ENCODE peak calls at places on chromosomes 5 and 9, in four cellular contexts. L is H9, X is neuronal stem cell, Q is IMR-90. F is an unnamed sample.

GRCh38 chr9:32839013-32839442 is 55.7 kb downstream of the TMEM215 start:
- DNase-seq in L (no peak), X (no peak), Q (no peak), F (no peak)

GRCh38 chr9:19922476-19923118 is 133.8 kb upstream of the SLC24A2 start:
- DNase-seq in L (peak), X (peak), Q (peak), F (peak)

GRCh38 chr5:105371169-105371568 is 1808.6 kb upstream of the NUDT12 start:
- DNase-seq in L (no peak), X (no peak), Q (no peak), F (no peak)

GRCh38 chr5:40717281-40717680 is 37.6 kb downstream of the PTGER4 start:
- DNase-seq in L (no peak), X (no peak), Q (peak), F (peak)

GRCh38 chr9:6197330-6197729 is 18.3 kb upstream of the IL33 start:
- DNase-seq in L (peak), X (peak), Q (peak), F (no peak)

GRCh38 chr9:132943677-132944293 is 631 bp downstream of the TSC1 start:
- DNase-seq in L (no peak), X (no peak), Q (no peak), F (peak)

GRCh38 chr9:14983599-14983998 is 73.4 kb upstream of the FREM1 start:
- DNase-seq in L (no peak), X (no peak), Q (no peak), F (no peak)

GRCh38 chr9:110950041-110950645 is 88.1 kb downstream of the LPAR1 start:
- DNase-seq in L (no peak), X (no peak), Q (peak), F (no peak)

GRCh38 chr9:114216081-114216480 is 60.7 kb downstream of the COL27A1 start:
- DNase-seq in L (no peak), X (no peak), Q (peak), F (no peak)

GRCh38 chr5:107468286-107468685 is 202.5 kb downstream of the EFNA5 start:
- DNase-seq in L (no peak), X (no peak), Q (no peak), F (no peak)

GRCh38 chr9:115972802-115973201 is 180.8 kb upstream of the PAPPA start:
- DNase-seq in L (no peak), X (no peak), Q (no peak), F (no peak)

GRCh38 chr9:113503613-113504230 is 40.2 kb downstream of the RGS3 start:
- DNase-seq in L (no peak), X (no peak), Q (peak), F (no peak)

GRCh38 chr9:132411091-132411508 is 1.1 kb downstream of the CFAP77 start:
- DNase-seq in L (peak), X (peak), Q (peak), F (peak)

GRCh38 chr5:95925345-95925744 is 36.3 kb downstream of the ELL2 start:
- DNase-seq in L (no peak), X (no peak), Q (no peak), F (no peak)

GRCh38 chr9:85727500-85727899 is 14.3 kb downstream of the AGTPBP1 start:
- DNase-seq in L (no peak), X (no peak), Q (no peak), F (no peak)

GRCh38 chr5:165361143-165361542 is 1855.7 kb downstream of the MAT2B start:
- DNase-seq in L (no peak), X (no peak), Q (no peak), F (no peak)

GRCh38 chr5:141657937-141658545 is 6.8 kb upstream of the FCHSD1 start:
- DNase-seq in L (no peak), X (no peak), Q (peak), F (peak)

GRCh38 chr5:3321923-3322322 is 273.7 kb upstream of the IRX1 start:
- DNase-seq in L (no peak), X (no peak), Q (no peak), F (no peak)

GRCh38 chr9:94843089-94843488 is 116.6 kb downstream of the AOPEP start:
- DNase-seq in L (no peak), X (no peak), Q (no peak), F (no peak)

GRCh38 chr5:91280062-91280941 is 102.8 kb downstream of the ARRDC3 start:
- DNase-seq in L (peak), X (peak), Q (peak), F (peak)

GRCh38 chr9:137639303-137640051 is 20.7 kb downstream of the EHMT1 start:
- DNase-seq in L (no peak), X (no peak), Q (no peak), F (peak)

GRCh38 chr9:121206516-121207370 is 5.1 kb upstream of the RAB14 start:
- DNase-seq in L (no peak), X (no peak), Q (peak), F (peak)

GRCh38 chr5:173795601-173796000 is 92.5 kb upstream of the CPEB4 start:
- DNase-seq in L (no peak), X (no peak), Q (no peak), F (no peak)

GRCh38 chr5:177459357-177459756 is 12.7 kb downstream of the PRR7 start:
- DNase-seq in L (no peak), X (no peak), Q (no peak), F (no peak)
- H3K14ac ChIP-seq in L (no peak), X (no peak), Q (no peak), F (no peak)

GRCh38 chr9:136484153-136485048 is 1.6 kb upstream of the SEC16A start:
- DNase-seq in L (no peak), X (no peak), Q (no peak), F (no peak)
- H3K14ac ChIP-seq in L (no peak), X (no peak), Q (no peak), F (no peak)

GRCh38 chr9:134657666-134658377 is 16.2 kb downstream of the COL5A1 start:
- DNase-seq in L (no peak), X (no peak), Q (no peak), F (no peak)

GRCh38 chr9:134656334-134657034 is 14.9 kb downstream of the COL5A1 start:
- DNase-seq in L (no peak), X (no peak), Q (no peak), F (peak)

GRCh38 chr9:134660407-134660806 is 18.8 kb downstream of the COL5A1 start:
- DNase-seq in L (no peak), X (no peak), Q (no peak), F (no peak)

GRCh38 chr9:134659688-134660131 is 18.1 kb downstream of the COL5A1 start:
- DNase-seq in L (no peak), X (no peak), Q (no peak), F (no peak)

GRCh38 chr9:134658378-134658955 is 16.9 kb downstream of the COL5A1 start:
- DNase-seq in L (peak), X (no peak), Q (no peak), F (no peak)
- H3K14ac ChIP-seq in L (peak), X (peak), Q (peak), F (no peak)

GRCh38 chr5:462051-462481 is 19.1 kb downstream of the EXOC3 start:
- DNase-seq in L (peak), X (no peak), Q (no peak), F (no peak)

GRCh38 chr5:463301-463700 is 20.3 kb downstream of the EXOC3 start:
- DNase-seq in L (peak), X (no peak), Q (no peak), F (no peak)

GRCh38 chr5:459562-460412 is 16.8 kb downstream of the EXOC3 start:
- DNase-seq in L (peak), X (no peak), Q (no peak), F (no peak)

GRCh38 chr5:458547-459353 is 15.8 kb downstream of the EXOC3 start:
- DNase-seq in L (peak), X (no peak), Q (peak), F (peak)

DNA sequence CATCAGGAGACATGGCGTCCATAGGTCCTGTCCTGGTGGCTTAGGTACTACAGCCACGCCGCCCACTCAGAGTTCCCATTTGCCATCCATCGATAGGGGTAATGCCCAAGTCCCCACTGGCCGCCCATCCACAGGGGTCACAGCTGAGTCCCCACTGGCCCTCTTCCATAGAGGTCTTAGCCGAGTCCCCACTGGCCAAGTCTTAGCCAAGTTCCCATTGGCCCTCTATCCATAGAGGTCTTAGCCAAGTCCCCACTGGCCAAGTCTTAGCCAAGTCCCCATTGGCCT is 17.4 kb downstream of the EXOC3 start:
- DNase-seq in L (no peak), X (no peak), Q (no peak), F (no peak)
- H3K14ac ChIP-seq in L (no peak), X (no peak), Q (no peak), F (no peak)

GRCh38 chr9:119302988-119303698 is 66.1 kb downstream of the BRINP1 start:
- DNase-seq in L (no peak), X (no peak), Q (no peak), F (no peak)
- H3K14ac ChIP-seq in L (no peak), X (no peak), Q (no peak), F (no peak)

DNA sequence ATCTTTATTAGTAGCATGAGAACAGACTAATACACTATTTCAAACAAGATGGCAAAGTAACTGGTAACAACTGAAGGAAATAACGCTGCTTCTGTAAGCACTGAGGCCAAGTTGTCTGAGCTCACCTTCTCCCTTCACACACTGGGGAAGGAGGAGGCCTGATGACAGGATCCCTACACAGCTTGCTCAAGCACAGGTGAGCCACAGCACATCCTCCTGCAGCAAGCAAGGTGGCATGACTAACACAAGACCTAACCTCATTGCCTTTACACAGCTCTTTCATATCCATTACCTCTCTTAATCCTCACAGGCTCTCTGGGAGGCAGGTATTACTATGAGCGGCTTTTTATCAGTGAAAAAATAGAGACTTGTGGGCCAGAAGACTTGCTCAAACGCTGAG is 83.3 kb downstream of the ARL15 start:
- DNase-seq in L (no peak), X (no peak), Q (no peak), F (no peak)
- H3K14ac ChIP-seq in L (no peak), X (no peak), Q (peak), F (no peak)

GRCh38 chr5:98928802-98929122 is at the start of gene CHD1:
- DNase-seq in L (peak), X (peak), Q (peak), F (peak)

GRCh38 chr5:98929982-98930355 is 1.2 kb upstream of the CHD1 start:
- DNase-seq in L (no peak), X (no peak), Q (no peak), F (no peak)

GRCh38 chr5:98927242-98927987 is 1.4 kb downstream of the CHD1 start:
- DNase-seq in L (no peak), X (peak), Q (peak), F (peak)

GRCh38 chr5:98929123-98929981 is 545 bp upstream of the CHD1 start:
- DNase-seq in L (peak), X (peak), Q (peak), F (peak)

GRCh38 chr5:98927988-98928801 is 612 bp downstream of the CHD1 start:
- DNase-seq in L (peak), X (peak), Q (peak), F (peak)
- H3K14ac ChIP-seq in L (peak), X (peak), Q (no peak), F (peak)

DNA sequence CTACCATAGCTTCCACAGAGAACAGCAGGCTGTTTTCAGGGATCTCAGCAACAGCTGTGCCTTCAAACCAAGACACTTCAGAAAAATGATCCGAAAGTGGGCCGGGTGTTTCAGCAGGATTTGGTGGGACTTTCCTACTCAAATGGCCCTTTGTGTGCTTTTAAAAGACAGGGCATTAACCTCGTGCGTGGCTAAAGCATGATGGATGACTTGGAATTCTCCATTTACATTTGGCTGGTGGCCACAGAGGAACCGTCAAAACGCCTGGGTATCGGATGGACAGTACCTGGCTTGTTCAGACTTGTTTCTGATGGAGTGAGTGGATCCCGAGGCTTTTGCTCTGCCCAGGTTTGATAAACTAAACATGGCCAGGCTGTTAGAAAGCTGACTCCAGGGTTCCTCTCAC is 36.5 kb upstream of the ADAM19 start:
- DNase-seq in L (no peak), X (no peak), Q (no peak), F (no peak)
- H3K14ac ChIP-seq in L (no peak), X (no peak), Q (peak), F (no peak)

DNA sequence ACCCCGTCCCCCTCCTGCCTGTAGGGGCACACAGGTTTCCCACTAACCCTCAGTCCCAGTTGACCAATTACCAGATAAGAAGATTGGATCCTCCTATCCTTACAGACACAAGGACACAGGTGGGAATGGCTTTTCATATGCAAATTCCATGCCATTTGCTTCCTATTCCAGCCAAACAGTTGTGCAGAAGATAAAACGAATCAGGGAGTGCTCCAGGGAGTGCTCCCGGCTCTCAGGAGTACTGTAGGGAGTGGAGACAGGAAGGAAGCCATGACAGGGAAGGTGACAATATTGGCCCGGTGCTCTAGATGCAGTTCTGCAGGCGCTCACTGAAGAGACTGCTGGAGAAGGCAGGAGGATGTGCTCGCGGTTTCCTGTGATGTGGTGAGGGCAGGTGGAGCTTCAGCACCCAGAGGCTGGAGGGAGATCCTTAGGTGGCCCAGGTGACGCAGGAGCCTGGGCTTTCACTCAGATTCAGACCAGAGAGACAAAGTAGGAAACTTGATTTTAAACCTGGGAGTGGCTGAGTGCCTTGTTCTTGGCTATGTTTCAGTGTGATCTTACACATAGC is 260.0 kb downstream of the AUH start:
- DNase-seq in L (no peak), X (no peak), Q (no peak), F (no peak)
- H3K14ac ChIP-seq in L (no peak), X (no peak), Q (peak), F (no peak)

DNA sequence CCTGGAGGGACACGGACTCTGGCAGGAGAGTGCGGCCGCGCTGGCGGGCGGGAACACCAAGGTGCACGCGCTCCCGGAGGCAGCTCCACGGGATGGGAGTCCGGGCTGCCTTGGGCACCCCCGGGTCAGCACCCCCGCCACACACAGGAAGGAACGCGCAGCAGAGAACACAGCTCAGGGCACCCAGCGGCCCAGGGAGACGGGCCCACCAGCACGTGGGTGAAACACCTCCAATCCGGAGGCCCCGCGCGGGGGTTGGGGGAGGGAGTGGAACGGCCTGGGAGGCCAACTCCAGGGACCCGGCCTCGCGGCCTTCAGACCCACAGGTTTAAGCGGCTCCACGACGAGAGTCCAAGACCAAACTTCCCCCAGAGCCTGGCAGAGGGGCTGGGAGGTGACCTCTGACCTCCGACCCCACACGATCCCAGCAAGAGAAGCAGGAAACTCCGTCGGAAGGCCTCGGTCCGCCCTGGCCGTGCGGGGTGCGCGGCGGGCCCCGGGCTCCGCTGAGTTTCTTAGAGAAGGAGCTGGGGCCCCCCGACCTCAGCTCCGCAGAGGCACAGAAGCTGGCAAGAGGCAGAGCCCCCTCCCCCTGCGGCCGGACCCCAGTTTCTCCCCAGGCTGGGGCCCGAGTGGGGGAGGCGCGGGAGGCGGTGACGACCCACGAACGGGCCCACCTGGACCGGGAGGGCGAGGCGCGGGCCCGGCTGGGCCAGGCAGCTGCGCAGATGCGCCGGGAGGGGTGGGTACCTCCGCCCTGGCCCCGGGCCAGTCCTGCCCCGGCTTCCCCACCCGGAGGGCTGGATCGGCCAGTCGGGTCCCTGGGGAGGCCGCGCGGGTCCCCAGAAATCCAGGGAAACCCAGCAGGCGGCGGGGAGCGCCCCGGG is 851 bp downstream of the NACC2 start:
- DNase-seq in L (no peak), X (peak), Q (peak), F (peak)
- H3K14ac ChIP-seq in L (peak), X (peak), Q (peak), F (no peak)

F was measured in mesenchymal stem cell.